ENCODE peak calls at places on chromosome 12, in six cellular contexts. J is GM12865, Z is CD14-positive monocyte, N is MCF 10A, B is PC-3, E is endothelial cell of umbilical vein. L is an unnamed sample.

GRCh38 chr12:132488127-132489077 is 1.5 kb upstream of the FBRSL1 start:
- DNase-seq in J (peak; percentile 53), Z (peak; percentile 81), N (no peak), B (no peak), E (no peak), L (no peak)

GRCh38 chr12:98653866-98654493 is 8.9 kb downstream of the APAF1 start:
- DNase-seq in J (peak; percentile 54), Z (no peak), N (peak; percentile 73), B (peak; percentile 75), E (peak; percentile 66), L (no peak)

GRCh38 chr12:50825372-50825838 is 17.3 kb upstream of the TMPRSS12 start:
- DNase-seq in J (peak; percentile 67), Z (no peak), N (peak; percentile 73), B (peak; percentile 76), E (peak; percentile 78), L (no peak)

GRCh38 chr12:106246891-106247730 is 709 bp downstream of the CKAP4 start:
- DNase-seq in J (peak; percentile 74), Z (no peak), N (peak; percentile 58), B (peak; percentile 57), E (peak; percentile 65), L (peak; percentile 87)

GRCh38 chr12:3615862-3616261 is 124.9 kb downstream of the PRMT8 start:
- DNase-seq in J (no peak), Z (peak; percentile 5), N (no peak), B (no peak), E (no peak), L (no peak)

GRCh38 chr12:66365718-66366485 is 63.6 kb downstream of the HELB start:
- DNase-seq in J (no peak), Z (no peak), N (no peak), B (no peak), E (no peak), L (no peak)

GRCh38 chr12:19998968-19999792 is 369.2 kb upstream of the PDE3A start:
- DNase-seq in J (no peak), Z (no peak), N (no peak), B (no peak), E (peak; percentile 70), L (no peak)

GRCh38 chr12:75322464-75322863 is 7.7 kb downstream of the CAPS2 start:
- DNase-seq in J (no peak), Z (no peak), N (no peak), B (no peak), E (no peak), L (no peak)

GRCh38 chr12:68971404-68971803 is 38.4 kb upstream of the CPM start:
- DNase-seq in J (no peak), Z (no peak), N (peak; percentile 60), B (peak; percentile 67), E (no peak), L (no peak)

GRCh38 chr12:47776471-47777143 is 3.6 kb downstream of the SLC48A1 start:
- DNase-seq in J (no peak), Z (no peak), N (no peak), B (no peak), E (no peak), L (no peak)

GRCh38 chr12:31494455-31494854 is 96.5 kb downstream of the DENND5B start:
- DNase-seq in J (no peak), Z (no peak), N (no peak), B (no peak), E (no peak), L (no peak)

GRCh38 chr12:129276408-129277042 is 423.2 kb downstream of the GLT1D1 start:
- DNase-seq in J (no peak), Z (no peak), N (no peak), B (no peak), E (no peak), L (no peak)

GRCh38 chr12:112929715-112930114 is 8.6 kb upstream of the OAS3 start:
- DNase-seq in J (no peak), Z (no peak), N (no peak), B (no peak), E (no peak), L (no peak)

GRCh38 chr12:62273724-62274380 is 13.6 kb downstream of the USP15 start:
- DNase-seq in J (no peak), Z (no peak), N (no peak), B (no peak), E (no peak), L (no peak)

GRCh38 chr12:6361834-6362233 is 13.5 kb downstream of the SCNN1A start:
- DNase-seq in J (no peak), Z (peak; percentile 82), N (peak; percentile 94), B (peak; percentile 89), E (peak; percentile 31), L (no peak)

GRCh38 chr12:42789808-42790760 is 200.5 kb upstream of the PRICKLE1 start:
- DNase-seq in J (no peak), Z (no peak), N (no peak), B (no peak), E (peak; percentile 24), L (no peak)

GRCh38 chr12:105775351-105775750 is 363.4 kb downstream of the NUAK1 start:
- DNase-seq in J (no peak), Z (no peak), N (no peak), B (peak; percentile 54), E (peak; percentile 19), L (no peak)

GRCh38 chr12:47017901-47018479 is 61.4 kb upstream of the PCED1B start:
- DNase-seq in J (no peak), Z (no peak), N (peak; percentile 22), B (peak; percentile 92), E (no peak), L (no peak)

GRCh38 chr12:61750604-61751003 is 509.6 kb upstream of the USP15 start:
- DNase-seq in J (no peak), Z (no peak), N (peak; percentile 82), B (no peak), E (no peak), L (no peak)

GRCh38 chr12:106760184-106760531 is 14.3 kb upstream of the RIC8B start:
- DNase-seq in J (peak; percentile 89), Z (no peak), N (no peak), B (no peak), E (no peak), L (no peak)

GRCh38 chr12:61412209-61412608 is 848.0 kb upstream of the USP15 start:
- DNase-seq in J (no peak), Z (no peak), N (no peak), B (peak; percentile 45), E (no peak), L (no peak)

GRCh38 chr12:82952946-82953345 is 266.2 kb downstream of the TMTC2 start:
- DNase-seq in J (peak; percentile 24), Z (no peak), N (no peak), B (no peak), E (no peak), L (no peak)

GRCh38 chr12:11941601-11942360 is 129.0 kb upstream of the BCL2L14 start:
- DNase-seq in J (no peak), Z (no peak), N (peak; percentile 40), B (peak; percentile 92), E (no peak), L (no peak)

GRCh38 chr12:27866382-27867101 is 86.5 kb upstream of the MANSC4 start:
- DNase-seq in J (no peak), Z (no peak), N (peak; percentile 79), B (peak; percentile 34), E (no peak), L (no peak)

GRCh38 chr12:46265734-46266133 is 3.1 kb downstream of the SLC38A1 start:
- DNase-seq in J (peak; percentile 36), Z (no peak), N (no peak), B (no peak), E (no peak), L (no peak)

GRCh38 chr12:1367331-1367730 is 227.1 kb downstream of the FBXL14 start:
- DNase-seq in J (no peak), Z (no peak), N (no peak), B (no peak), E (no peak), L (no peak)

DNA sequence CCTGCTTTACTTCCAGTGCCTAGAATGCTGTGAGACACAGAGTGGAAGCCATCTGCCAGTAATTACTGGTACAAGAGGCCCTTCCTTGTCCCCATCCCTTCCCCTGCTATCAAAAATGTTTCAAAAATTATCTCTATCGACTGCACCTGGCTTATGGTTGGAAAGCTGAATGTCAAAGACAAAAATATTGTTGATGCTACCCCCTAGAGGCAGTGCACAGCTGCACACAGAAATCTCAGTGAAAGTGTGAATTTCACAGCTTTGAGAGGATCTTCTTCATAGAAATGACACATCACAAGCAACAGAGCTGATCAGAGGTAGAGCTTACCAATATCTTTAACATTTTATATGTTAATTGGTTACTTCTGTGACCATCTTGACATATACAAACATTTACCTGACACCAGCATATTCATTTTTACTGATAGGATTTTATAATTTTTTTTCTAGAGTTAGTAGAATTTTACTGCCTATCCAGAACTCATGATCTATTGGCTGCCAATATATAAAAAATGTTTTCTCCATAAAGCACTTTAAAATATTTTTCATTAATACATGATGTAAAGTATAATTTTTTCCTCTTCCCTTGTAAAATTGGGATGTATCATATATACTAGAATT is 138.0 kb downstream of the AACS start:
- DNase-seq in J (no peak), Z (no peak), N (peak; percentile 34), B (peak; percentile 58), E (peak; percentile 8), L (no peak)
- TF ChIP-seq CTCF in J (peak; percentile 58), Z (peak; percentile 18), N (peak; percentile 47), B (peak; percentile 80), E (peak; percentile 39), L (peak; percentile 51)

DNA sequence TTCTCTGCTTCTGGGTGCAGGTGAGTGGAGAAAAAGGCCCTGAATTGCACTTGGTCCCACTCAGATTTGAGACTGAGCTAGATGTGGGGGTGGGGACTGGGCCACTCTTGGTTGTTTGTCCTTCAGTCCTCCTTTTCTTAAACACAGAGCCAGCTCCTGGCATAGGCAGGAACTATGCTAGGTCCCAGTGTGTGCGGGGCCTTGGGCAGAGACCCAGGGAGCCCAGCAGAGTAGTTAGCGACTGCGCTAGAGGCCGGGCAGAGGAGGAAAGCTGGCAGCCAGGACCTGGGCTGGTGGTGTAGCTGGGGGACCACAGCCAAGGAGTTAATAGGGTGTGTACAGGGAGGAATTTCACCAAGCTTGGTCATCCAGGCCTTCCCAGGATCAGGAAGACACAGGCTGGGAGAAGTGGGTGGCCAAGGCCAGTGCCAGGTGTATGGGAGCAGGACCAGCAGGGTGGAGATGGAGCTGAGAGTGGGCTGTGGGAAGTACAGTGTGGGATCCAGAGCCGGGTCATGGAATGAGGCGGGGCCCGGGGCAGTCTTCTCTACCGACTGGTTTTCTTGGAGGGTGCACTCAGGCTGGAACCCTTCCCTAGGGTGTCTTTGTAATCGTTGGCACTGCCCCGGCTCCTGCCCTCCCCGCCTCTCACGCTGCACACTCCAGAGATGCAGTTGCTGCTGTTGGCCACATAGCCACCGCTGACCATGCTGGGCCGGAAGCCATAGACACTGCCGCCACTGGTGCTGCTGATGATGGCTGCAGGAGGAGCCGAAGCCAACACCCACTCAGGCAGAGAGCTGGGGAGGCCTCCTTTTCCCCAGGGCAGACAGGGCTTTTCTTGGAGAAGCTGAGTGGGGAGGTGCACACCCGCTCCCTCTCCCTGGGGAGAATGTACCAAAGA is 8.7 kb downstream of the KRT71 start:
- DNase-seq in J (no peak), Z (no peak), N (no peak), B (no peak), E (no peak), L (no peak)
- TF ChIP-seq CTCF in J (no peak), Z (no peak), N (no peak), B (no peak), E (no peak), L (no peak)

GRCh38 chr12:111692575-111693210 is 6.8 kb downstream of the ACAD10 start:
- DNase-seq in J (peak; percentile 8), Z (no peak), N (peak; percentile 12), B (peak; percentile 29), E (no peak), L (no peak)
- TF ChIP-seq CTCF in J (no peak), Z (no peak), N (peak; percentile 13), B (peak; percentile 66), E (peak; percentile 26), L (peak; percentile 30)

GRCh38 chr12:131390408-131391100 is 320.3 kb upstream of the SFSWAP start:
- DNase-seq in J (peak; percentile 23), Z (no peak), N (peak; percentile 66), B (peak; percentile 62), E (no peak), L (no peak)
- TF ChIP-seq CTCF in J (no peak), Z (no peak), N (no peak), B (no peak), E (no peak), L (no peak)